ENCODE peak calls at places on chromosomes 16 and 17, in seven cellular contexts. One of them, this sample, is unnamed.

GRCh38 chr16:67000384-67001158 is 12.2 kb downstream of the CES4A start:
- DNase-seq in ascending aorta: peak
- DNase-seq in adrenal gland: peak
- DNase-seq in AG04450: no peak
- DNase-seq in IMR-90: no peak
- DNase-seq in HCT116: no peak
- DNase-seq in GM23248: peak
- DNase-seq in this sample: no peak

GRCh38 chr17:273994-274832 is 78.4 kb downstream of the RPH3AL start:
- DNase-seq in GM23248: no peak
- DNase-seq in HCT116: no peak
- DNase-seq in AG04450: no peak
- DNase-seq in adrenal gland: peak
- DNase-seq in IMR-90: no peak
- DNase-seq in ascending aorta: no peak
- DNase-seq in this sample: no peak

GRCh38 chr17:77286641-77287431 is 146.1 kb downstream of the SEC14L1 start:
- DNase-seq in adrenal gland: peak
- DNase-seq in HCT116: peak
- DNase-seq in IMR-90: peak
- DNase-seq in AG04450: no peak
- DNase-seq in ascending aorta: no peak
- DNase-seq in GM23248: peak
- DNase-seq in this sample: peak

GRCh38 chr17:40949406-40949805 is 12.0 kb upstream of the KRT23 start:
- DNase-seq in GM23248: no peak
- DNase-seq in adrenal gland: no peak
- DNase-seq in HCT116: no peak
- DNase-seq in IMR-90: no peak
- DNase-seq in ascending aorta: no peak
- DNase-seq in AG04450: no peak
- DNase-seq in this sample: no peak

GRCh38 chr17:38539386-38539785 is 66.4 kb downstream of the SRCIN1 start:
- DNase-seq in HCT116: no peak
- DNase-seq in GM23248: no peak
- DNase-seq in IMR-90: no peak
- DNase-seq in AG04450: no peak
- DNase-seq in adrenal gland: no peak
- DNase-seq in ascending aorta: no peak
- DNase-seq in this sample: no peak

GRCh38 chr17:10787306-10788020 is 16.4 kb downstream of the TMEM238L start:
- DNase-seq in ascending aorta: no peak
- DNase-seq in AG04450: no peak
- DNase-seq in GM23248: no peak
- DNase-seq in IMR-90: no peak
- DNase-seq in adrenal gland: no peak
- DNase-seq in HCT116: no peak
- DNase-seq in this sample: no peak

GRCh38 chr16:90046971-90047713 is 27.9 kb upstream of the DBNDD1 start:
- DNase-seq in IMR-90: peak
- DNase-seq in AG04450: no peak
- DNase-seq in HCT116: no peak
- DNase-seq in GM23248: peak
- DNase-seq in adrenal gland: peak
- DNase-seq in ascending aorta: peak
- DNase-seq in this sample: no peak

GRCh38 chr17:76384222-76384986 is at the start of gene SPHK1:
- DNase-seq in HCT116: peak
- DNase-seq in ascending aorta: no peak
- DNase-seq in IMR-90: peak
- DNase-seq in AG04450: no peak
- DNase-seq in GM23248: peak
- DNase-seq in adrenal gland: peak
- DNase-seq in this sample: peak

GRCh38 chr17:45172541-45173286 is 11.0 kb downstream of the HEXIM2 start:
- DNase-seq in ascending aorta: peak
- DNase-seq in adrenal gland: peak
- DNase-seq in IMR-90: peak
- DNase-seq in HCT116: peak
- DNase-seq in GM23248: peak
- DNase-seq in AG04450: no peak
- DNase-seq in this sample: peak

GRCh38 chr16:23676924-23677480 is 1.7 kb upstream of the PLK1 start:
- DNase-seq in GM23248: peak
- DNase-seq in HCT116: no peak
- DNase-seq in AG04450: no peak
- DNase-seq in adrenal gland: no peak
- DNase-seq in ascending aorta: no peak
- DNase-seq in IMR-90: no peak
- DNase-seq in this sample: no peak
- H3K27ac ChIP-seq in GM23248: peak
- H3K27ac ChIP-seq in HCT116: no peak
- H3K27ac ChIP-seq in AG04450: no peak
- H3K27ac ChIP-seq in adrenal gland: no peak
- H3K27ac ChIP-seq in ascending aorta: no peak
- H3K27ac ChIP-seq in IMR-90: no peak
- H3K27ac ChIP-seq in this sample: no peak

DNA sequence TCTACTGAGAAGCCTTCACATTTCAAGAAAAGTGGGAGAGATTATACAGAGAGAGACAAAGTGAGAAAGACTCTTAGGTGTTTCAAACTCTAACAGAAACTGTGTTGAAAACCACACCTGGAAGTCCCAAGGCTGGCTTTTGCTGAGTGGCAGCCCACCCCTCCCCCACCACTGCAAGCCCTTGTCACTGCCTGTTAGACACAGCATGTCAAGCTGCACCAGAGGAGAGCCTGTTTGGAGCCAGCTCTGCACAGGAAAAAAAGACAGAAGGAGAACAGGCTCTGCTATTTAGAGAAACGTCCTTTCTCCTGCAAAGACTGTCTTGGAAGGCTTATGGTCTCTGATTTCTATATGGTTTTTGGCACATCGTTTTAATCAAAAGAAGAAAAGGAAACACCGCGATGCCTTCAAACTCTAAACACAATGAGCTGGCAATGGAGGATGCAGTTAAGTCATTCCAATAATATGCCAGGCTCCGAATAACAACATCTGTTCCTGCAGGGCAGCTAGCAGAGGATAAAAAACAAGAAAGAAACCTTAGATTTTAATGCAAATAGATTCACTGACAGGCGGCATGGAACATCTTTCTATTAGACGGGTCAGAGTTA is 275.5 kb downstream of the MAP2K4 start:
- DNase-seq in ascending aorta: no peak
- DNase-seq in HCT116: no peak
- DNase-seq in adrenal gland: no peak
- DNase-seq in GM23248: peak
- DNase-seq in IMR-90: peak
- DNase-seq in AG04450: peak
- DNase-seq in this sample: no peak
- H3K27ac ChIP-seq in ascending aorta: no peak
- H3K27ac ChIP-seq in HCT116: no peak
- H3K27ac ChIP-seq in adrenal gland: no peak
- H3K27ac ChIP-seq in GM23248: no peak
- H3K27ac ChIP-seq in IMR-90: peak
- H3K27ac ChIP-seq in AG04450: no peak
- H3K27ac ChIP-seq in this sample: no peak

DNA sequence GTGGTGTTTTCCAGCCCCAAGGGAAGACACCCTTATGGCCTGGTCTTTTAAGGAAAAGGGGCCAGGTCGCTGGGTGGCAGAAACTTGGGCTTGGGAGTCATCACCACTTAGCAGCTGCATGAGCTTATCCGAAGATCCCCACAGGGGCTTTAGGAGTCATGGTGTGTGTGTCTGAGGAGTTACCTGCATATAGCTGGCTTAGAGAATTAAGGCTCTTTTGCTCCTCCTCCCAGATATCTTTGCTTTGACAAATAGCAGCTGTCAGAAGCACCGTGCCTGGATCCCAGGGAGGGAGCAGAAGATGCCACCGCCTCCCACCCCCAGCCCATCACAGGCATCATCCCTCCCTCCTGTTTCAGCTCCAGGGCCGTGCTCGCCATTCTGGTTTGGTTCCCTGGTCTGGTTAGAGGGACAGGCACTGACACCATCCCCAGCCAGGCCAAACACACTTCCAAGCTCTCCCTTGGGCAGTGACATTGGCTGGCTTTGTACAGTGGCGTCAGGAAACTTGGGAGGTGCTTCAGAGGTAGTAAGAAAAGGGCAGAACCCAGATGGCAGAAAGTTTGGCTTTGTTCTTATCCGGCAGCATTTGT is 17.4 kb downstream of the LDHD start:
- DNase-seq in IMR-90: no peak
- DNase-seq in HCT116: no peak
- DNase-seq in GM23248: no peak
- DNase-seq in adrenal gland: no peak
- DNase-seq in ascending aorta: no peak
- DNase-seq in AG04450: no peak
- DNase-seq in this sample: no peak
- H3K27ac ChIP-seq in IMR-90: no peak
- H3K27ac ChIP-seq in HCT116: peak
- H3K27ac ChIP-seq in GM23248: no peak
- H3K27ac ChIP-seq in adrenal gland: peak
- H3K27ac ChIP-seq in ascending aorta: no peak
- H3K27ac ChIP-seq in AG04450: no peak
- H3K27ac ChIP-seq in this sample: no peak

DNA sequence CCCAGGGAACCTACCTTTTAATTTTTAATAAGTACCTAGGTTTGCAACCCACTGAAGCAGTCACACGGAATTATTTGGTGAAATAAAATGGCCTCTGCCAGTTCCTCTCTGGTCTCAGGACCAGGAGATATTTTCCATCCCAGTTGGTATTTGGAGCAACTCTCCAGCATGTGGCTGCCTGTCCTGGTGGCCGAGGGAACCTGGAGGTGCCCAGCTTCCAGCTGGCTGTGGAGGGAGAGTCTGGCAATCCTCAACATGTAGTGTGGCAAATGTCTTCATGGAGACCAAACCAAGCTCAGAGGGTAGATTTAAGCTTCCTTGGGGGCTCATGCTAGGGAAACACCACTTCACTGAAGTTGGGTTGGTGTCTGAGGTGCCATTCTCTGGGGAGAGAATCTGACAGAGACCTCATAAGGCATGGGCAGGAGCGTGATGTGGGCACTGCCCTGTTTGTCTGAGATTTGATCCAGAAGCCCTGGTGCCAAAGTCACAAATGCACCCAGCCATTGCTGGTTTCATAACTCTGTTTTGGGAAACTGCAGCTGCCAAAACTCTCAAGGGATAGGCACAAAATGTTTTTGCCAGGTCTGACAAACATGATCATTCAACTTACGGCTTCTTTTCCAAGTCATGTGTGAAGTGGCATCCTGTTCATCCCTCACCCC is 2.8 kb downstream of the MT1X start:
- DNase-seq in AG04450: no peak
- DNase-seq in GM23248: no peak
- DNase-seq in HCT116: no peak
- DNase-seq in ascending aorta: no peak
- DNase-seq in adrenal gland: no peak
- DNase-seq in IMR-90: no peak
- DNase-seq in this sample: no peak
- H3K27ac ChIP-seq in AG04450: no peak
- H3K27ac ChIP-seq in GM23248: no peak
- H3K27ac ChIP-seq in HCT116: no peak
- H3K27ac ChIP-seq in ascending aorta: peak
- H3K27ac ChIP-seq in adrenal gland: peak
- H3K27ac ChIP-seq in IMR-90: no peak
- H3K27ac ChIP-seq in this sample: peak

DNA sequence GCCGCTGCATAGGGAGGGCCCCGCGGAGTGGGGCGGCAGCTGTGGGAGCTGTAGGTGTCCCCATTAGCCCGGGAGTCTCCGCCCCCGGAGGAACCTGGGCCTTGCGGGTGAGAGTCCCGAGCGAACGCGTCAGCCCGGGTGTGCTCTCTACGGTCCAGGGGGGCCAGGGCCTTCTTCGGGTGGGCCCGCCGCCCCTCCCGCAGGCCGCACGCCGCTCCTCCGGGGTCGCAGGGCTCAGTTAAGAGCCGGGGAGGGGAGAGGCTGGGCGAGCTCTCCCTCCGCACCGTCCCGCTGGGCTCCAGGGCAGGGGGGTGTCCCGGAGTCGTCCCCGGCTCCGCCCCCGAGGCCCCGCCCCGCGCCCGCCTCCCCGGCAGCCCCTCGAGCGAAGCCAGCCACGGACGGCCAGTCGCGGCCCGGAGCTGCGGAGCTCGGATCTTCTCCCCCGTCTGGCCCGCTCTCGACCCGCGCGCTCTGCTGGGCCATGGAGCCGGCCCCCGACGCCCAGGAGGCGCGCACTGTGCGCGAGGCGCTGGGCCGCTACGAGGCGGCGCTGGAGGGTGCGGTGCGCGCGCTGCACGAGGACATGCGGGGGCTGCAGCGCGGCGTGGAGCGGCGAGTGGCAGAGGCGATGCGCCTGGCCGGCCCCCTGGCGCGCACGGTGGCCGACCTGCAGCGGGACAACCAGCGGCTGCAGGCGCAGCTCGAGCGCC is at the start of gene SMTNL2:
- DNase-seq in adrenal gland: no peak
- DNase-seq in AG04450: no peak
- DNase-seq in ascending aorta: no peak
- DNase-seq in HCT116: no peak
- DNase-seq in GM23248: peak
- DNase-seq in IMR-90: no peak
- DNase-seq in this sample: no peak
- H3K27ac ChIP-seq in adrenal gland: no peak
- H3K27ac ChIP-seq in AG04450: no peak
- H3K27ac ChIP-seq in ascending aorta: no peak
- H3K27ac ChIP-seq in HCT116: peak
- H3K27ac ChIP-seq in GM23248: no peak
- H3K27ac ChIP-seq in IMR-90: no peak
- H3K27ac ChIP-seq in this sample: no peak